ENCODE peak calls at places on chromosomes 5 and 9, in seven cellular contexts. W is fibroblast of lung, O is stomach, U is brain microvascular endothelial cell, H is PC-3, V is GM23338, G is heart left ventricle. Z is an unnamed sample. For H3K36me3, the result is how much of the 10 kb centered on the place peaks cover.

GRCh38 chr9:106890621-106891020 is 27.7 kb downstream of the ZNF462 start:
- DNase-seq in W (no peak), O (no peak), U (no peak), H (peak), V (no peak), G (no peak), Z (peak)

GRCh38 chr5:160441352-160441781 is 19.7 kb downstream of the PTTG1 start:
- DNase-seq in W (no peak), O (no peak), U (no peak), H (no peak), V (no peak), G (no peak), Z (peak)

GRCh38 chr9:127991017-127991756 is 10.4 kb upstream of the EEIG1 start:
- DNase-seq in W (no peak), O (peak), U (no peak), H (peak), V (no peak), G (no peak), Z (peak)

GRCh38 chr9:137682431-137682991 is 63.7 kb downstream of the EHMT1 start:
- DNase-seq in W (no peak), O (no peak), U (no peak), H (no peak), V (no peak), G (no peak), Z (no peak)

GRCh38 chr9:2662496-2662895 is 40.9 kb downstream of the VLDLR start:
- DNase-seq in W (no peak), O (peak), U (no peak), H (peak), V (peak), G (no peak), Z (no peak)

GRCh38 chr5:116652196-116652729 is 77.6 kb upstream of the SEMA6A start:
- DNase-seq in W (peak), O (no peak), U (peak), H (no peak), V (peak), G (peak), Z (peak)

GRCh38 chr5:5140051-5141010 is at the start of gene ADAMTS16:
- DNase-seq in W (no peak), O (no peak), U (no peak), H (no peak), V (peak), G (no peak), Z (no peak)

GRCh38 chr5:55035480-55035879 is 11.4 kb downstream of the GZMK start:
- DNase-seq in W (no peak), O (no peak), U (no peak), H (no peak), V (no peak), G (no peak), Z (no peak)

GRCh38 chr5:23013395-23013994 is 160.4 kb upstream of the CDH12 start:
- DNase-seq in W (peak), O (no peak), U (no peak), H (no peak), V (no peak), G (no peak), Z (no peak)

GRCh38 chr5:1931590-1932138 is 48.9 kb upstream of the IRX4 start:
- DNase-seq in W (no peak), O (peak), U (no peak), H (no peak), V (peak), G (peak), Z (no peak)

GRCh38 chr9:123338710-123339665 is 17.0 kb upstream of the CRB2 start:
- DNase-seq in W (no peak), O (peak), U (peak), H (no peak), V (no peak), G (peak), Z (no peak)

GRCh38 chr5:71751422-71751821 is 32.3 kb downstream of the CARTPT start:
- DNase-seq in W (no peak), O (no peak), U (no peak), H (peak), V (no peak), G (no peak), Z (no peak)

GRCh38 chr5:71748360-71748759 is 29.3 kb downstream of the CARTPT start:
- DNase-seq in W (no peak), O (peak), U (no peak), H (no peak), V (no peak), G (peak), Z (peak)

GRCh38 chr5:71743135-71743534 is 24.1 kb downstream of the CARTPT start:
- DNase-seq in W (peak), O (peak), U (no peak), H (no peak), V (no peak), G (no peak), Z (no peak)

GRCh38 chr5:71744009-71744792 is 25.1 kb downstream of the CARTPT start:
- DNase-seq in W (no peak), O (peak), U (no peak), H (no peak), V (no peak), G (no peak), Z (no peak)

GRCh38 chr5:71747182-71747581 is 28.1 kb downstream of the CARTPT start:
- DNase-seq in W (no peak), O (no peak), U (no peak), H (no peak), V (no peak), G (no peak), Z (no peak)
- TF ChIP-seq CTCF in W (no peak), O (no peak), U (no peak), H (no peak), V (no peak), G (no peak), Z (no peak)

GRCh38 chr5:172441262-172441751 is 13.0 kb downstream of the SH3PXD2B start:
- DNase-seq in W (no peak), O (no peak), U (no peak), H (no peak), V (no peak), G (peak), Z (no peak)

GRCh38 chr5:172444626-172445365 is 9.5 kb downstream of the SH3PXD2B start:
- DNase-seq in W (no peak), O (no peak), U (no peak), H (no peak), V (no peak), G (no peak), Z (no peak)

GRCh38 chr5:172442592-172442991 is 11.7 kb downstream of the SH3PXD2B start:
- DNase-seq in W (no peak), O (no peak), U (no peak), H (no peak), V (no peak), G (no peak), Z (no peak)

GRCh38 chr5:172444110-172444510 is 10.2 kb downstream of the SH3PXD2B start:
- DNase-seq in W (peak), O (no peak), U (peak), H (peak), V (no peak), G (no peak), Z (peak)

DNA sequence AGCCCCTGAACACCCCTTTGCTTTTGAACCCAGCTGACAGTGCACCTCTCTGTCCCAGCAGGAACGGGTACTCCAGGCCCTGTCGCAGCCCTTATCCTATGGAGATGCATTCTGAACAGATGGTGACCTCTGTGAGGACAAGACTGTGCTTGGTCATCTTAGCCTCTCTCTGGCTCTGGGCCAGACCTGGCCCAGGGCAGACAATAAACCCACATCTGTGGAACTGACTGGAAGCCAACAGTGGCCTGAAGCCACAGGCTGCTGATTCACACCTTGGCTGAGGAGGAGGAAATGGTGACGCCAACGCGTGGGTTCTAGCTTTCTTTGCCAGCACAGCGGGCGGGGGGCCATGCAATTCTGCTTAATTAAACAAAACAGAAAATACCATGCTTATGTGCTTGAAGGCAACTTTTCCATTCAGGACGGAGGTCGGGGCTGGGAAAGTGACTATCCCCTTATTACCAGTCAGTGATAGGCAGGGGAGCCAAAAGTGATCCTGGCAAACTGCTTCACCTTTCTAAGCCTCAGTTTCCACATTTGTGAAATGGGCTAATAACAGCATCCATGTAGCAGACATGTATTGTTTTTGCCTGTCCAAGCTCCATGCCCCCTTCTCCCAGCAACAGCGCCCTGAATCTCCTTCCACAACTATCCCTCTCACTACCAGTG is 10.8 kb downstream of the SH3PXD2B start:
- DNase-seq in W (peak), O (peak), U (peak), H (peak), V (no peak), G (peak), Z (peak)
- H3K36me3 ChIP-seq in W (under half), O (under half), U (under half), H (under half), V (under half), G (under half), Z (under half)

DNA sequence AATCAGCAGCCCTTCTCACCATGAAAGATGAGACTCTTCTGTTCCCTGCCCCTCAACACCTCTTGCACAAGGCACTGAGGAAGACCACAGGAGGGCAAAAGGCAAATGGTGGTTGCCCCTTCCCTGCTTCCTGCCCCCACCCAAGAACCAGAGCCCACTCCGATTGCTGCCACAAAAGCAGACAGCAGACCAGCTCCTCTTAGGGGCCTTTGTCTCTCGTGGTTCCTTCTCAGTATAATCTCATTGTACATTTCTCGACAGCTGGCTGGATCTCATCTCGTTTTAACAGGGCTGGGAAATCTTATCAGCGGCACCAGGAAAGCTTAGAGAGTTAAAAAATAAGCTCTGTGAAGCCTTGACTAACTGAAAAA is 1.1 kb downstream of the MVB12B start:
- DNase-seq in W (no peak), O (no peak), U (no peak), H (no peak), V (no peak), G (no peak), Z (no peak)
- H3K4me3 ChIP-seq in W (no peak), O (peak), U (peak), H (peak), V (peak), G (peak), Z (no peak)

DNA sequence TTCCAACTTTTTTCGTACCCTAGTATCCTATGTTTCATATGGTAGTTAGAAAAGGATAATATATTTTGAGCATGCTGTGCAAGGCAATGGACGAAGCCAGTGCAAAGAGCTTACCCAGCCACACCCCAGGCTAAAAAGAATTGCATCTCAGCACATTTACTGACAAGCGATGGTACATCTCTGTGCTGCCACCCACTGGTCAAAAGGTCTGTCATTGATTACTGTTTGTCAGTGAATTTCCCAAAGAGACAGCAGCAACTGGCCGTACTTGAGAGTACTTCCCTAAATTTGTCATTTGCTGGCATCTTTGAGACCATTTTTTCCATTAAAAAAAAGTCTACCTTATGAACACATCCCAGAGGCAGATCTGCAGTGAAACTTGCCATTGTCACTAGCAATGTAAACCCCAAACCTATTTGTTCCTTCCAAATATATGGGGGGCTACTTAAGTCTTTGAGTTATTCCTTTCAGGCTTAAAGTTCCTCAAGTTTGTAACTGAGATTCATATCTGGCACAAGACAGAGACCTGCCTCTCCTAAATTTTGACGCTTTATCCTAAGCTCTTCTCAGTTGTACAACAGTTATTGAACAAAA is 184.3 kb downstream of the CTNND2 start:
- DNase-seq in W (no peak), O (peak), U (peak), H (peak), V (peak), G (peak), Z (peak)
- TF ChIP-seq CTCF in W (no peak), O (no peak), U (peak), H (peak), V (peak), G (peak), Z (no peak)

GRCh38 chr5:14460844-14461398 is 120.7 kb upstream of the OTULINL start:
- DNase-seq in W (no peak), O (no peak), U (no peak), H (no peak), V (no peak), G (no peak), Z (no peak)

GRCh38 chr5:14453486-14453885 is 128.1 kb upstream of the OTULINL start:
- DNase-seq in W (no peak), O (no peak), U (no peak), H (no peak), V (no peak), G (no peak), Z (no peak)

GRCh38 chr5:14452685-14453084 is 128.9 kb upstream of the OTULINL start:
- DNase-seq in W (peak), O (no peak), U (no peak), H (no peak), V (no peak), G (no peak), Z (no peak)

GRCh38 chr5:14458414-14458813 is 123.2 kb upstream of the OTULINL start:
- DNase-seq in W (no peak), O (no peak), U (no peak), H (no peak), V (no peak), G (no peak), Z (no peak)

DNA sequence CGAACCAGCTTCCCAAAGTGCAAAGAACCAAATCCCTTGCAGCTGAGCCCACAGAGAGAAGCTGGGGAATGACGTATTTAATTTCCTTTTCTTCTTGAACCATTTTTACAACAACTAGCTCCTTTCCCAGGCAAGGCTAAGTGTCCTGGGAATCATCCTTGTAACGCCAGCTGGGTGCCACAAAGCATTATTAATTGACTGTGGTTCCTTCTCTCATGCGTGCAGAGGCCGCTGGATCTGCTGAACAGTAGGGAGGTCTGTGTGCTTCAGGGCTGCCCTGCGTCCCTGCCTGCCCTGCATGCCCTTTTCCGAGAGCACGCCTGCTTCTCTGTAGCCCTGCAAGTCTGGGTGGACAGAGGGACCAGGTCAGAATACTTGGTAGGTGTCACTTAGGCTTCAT is 124.1 kb upstream of the OTULINL start:
- DNase-seq in W (no peak), O (no peak), U (no peak), H (no peak), V (no peak), G (no peak), Z (no peak)
- H3K36me3 ChIP-seq in W (under half), O (half or more), U (half or more), H (half or more), V (under half), G (under half), Z (under half)

GRCh38 chr5:95163079-95163478 is 121.8 kb downstream of the MCTP1 start:
- DNase-seq in W (no peak), O (no peak), U (no peak), H (no peak), V (no peak), G (no peak), Z (no peak)
- H3K4me3 ChIP-seq in W (no peak), O (no peak), U (no peak), H (no peak), V (no peak), G (no peak), Z (no peak)

DNA sequence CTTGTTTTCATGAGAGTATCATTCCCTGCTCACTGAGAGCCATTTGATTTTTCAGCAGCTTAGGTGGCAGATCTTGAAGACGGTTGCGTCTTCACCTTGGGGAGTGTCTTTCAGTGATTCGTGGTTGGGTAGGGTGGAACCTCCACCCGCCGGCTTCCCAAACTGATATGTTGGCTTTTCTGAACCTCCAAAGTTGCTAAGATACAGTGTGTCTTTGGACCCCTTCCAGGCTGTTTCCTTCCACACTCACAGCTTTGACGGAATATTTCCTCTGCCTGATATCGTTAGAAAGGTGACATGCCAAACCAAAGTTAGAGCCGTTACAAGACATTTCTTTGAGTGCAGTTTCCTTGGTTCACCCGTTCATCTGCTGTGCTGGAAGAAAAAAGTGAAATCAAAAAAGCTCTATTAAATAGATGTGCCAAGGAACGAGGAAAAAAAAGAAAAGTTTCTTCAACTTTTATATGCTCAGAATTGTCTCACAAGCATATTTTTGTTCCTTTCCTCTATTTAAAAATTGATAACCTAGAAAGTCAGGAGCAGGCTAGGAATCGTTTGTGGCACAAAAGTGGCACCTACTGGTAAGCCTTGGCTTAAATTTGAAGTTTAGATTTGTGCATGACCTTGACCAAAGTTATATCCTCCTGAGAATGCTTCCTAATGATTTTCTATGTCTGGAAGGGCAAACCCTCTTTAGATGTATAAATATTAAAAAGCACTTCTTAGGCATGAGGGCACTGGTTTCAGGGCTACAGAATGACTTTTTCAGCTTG is 270.7 kb upstream of the WWC1 start:
- DNase-seq in W (peak), O (no peak), U (no peak), H (peak), V (no peak), G (no peak), Z (no peak)
- TF ChIP-seq CTCF in W (peak), O (no peak), U (peak), H (peak), V (peak), G (peak), Z (peak)

GRCh38 chr5:67115238-67115637 is 81.4 kb downstream of the CD180 start:
- DNase-seq in W (no peak), O (no peak), U (no peak), H (no peak), V (no peak), G (no peak), Z (no peak)

GRCh38 chr5:67120032-67120431 is 76.6 kb downstream of the CD180 start:
- DNase-seq in W (no peak), O (no peak), U (no peak), H (no peak), V (no peak), G (no peak), Z (no peak)

GRCh38 chr5:67115804-67116203 is 80.8 kb downstream of the CD180 start:
- DNase-seq in W (no peak), O (no peak), U (no peak), H (no peak), V (no peak), G (no peak), Z (no peak)

GRCh38 chr5:67119010-67119409 is 77.6 kb downstream of the CD180 start:
- DNase-seq in W (no peak), O (no peak), U (no peak), H (no peak), V (no peak), G (no peak), Z (no peak)

DNA sequence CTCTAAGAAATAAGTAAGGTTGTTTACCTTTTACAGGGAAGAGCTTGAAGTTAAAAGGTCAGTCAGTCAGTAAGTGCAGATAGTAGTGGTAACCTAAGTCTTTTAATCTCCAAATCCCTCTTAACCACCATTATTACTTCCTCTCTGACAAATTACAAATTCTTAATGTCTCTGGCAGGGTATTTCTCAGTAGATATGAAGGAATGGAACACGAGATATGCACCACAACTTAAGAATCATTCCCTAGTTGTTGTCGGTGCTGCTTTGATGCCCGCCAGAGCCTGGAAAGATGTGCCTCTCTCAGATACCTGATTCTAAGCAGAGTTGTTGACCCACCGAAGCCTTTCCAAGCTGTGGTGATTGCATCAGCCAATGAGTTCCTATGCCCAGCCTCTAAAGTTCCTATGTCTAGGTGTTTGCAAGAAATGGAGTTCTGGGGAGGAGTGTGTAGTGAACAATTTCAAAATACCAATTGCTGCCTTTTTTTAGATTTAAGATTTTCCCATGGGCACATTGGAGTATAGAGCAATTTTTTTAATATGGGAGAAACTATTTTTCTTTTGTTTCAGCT is 78.5 kb downstream of the CD180 start:
- DNase-seq in W (peak), O (no peak), U (no peak), H (no peak), V (peak), G (no peak), Z (no peak)
- H3K36me3 ChIP-seq in W (under half), O (half or more), U (under half), H (under half), V (under half), G (under half), Z (under half)

DNA sequence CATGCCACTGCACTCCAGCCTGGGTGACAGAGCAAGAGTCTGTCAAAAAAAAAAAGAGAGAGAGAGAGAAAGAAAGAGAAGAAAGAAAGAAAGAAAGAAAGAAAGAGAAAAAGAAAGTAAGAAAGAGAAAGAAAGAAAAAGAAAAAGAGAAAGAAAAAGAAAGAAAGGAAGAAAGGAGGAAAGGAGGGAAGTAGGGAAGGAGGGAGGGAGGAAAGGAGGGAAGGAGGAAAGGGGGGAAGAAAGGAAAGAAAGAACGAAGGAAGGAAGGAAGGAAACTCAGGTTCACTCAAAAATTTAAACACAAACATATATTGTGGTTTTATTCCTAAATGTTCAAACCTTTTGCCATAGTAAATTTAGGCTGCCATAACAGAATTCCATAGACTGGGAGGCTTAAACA is 453.0 kb downstream of the SLCO4C1 start:
- DNase-seq in W (no peak), O (no peak), U (no peak), H (no peak), V (no peak), G (no peak), Z (no peak)
- H3K4me3 ChIP-seq in W (no peak), O (no peak), U (no peak), H (no peak), V (no peak), G (no peak), Z (no peak)

Z was measured in bronchial epithelial cell.